ENCODE peak calls at places on chromosomes 13 and 19, in eight cellular contexts. Q is chondrocyte; L is activated T-helper 1 cell treated with Interleukin-2 at 50 U/mL for 16 hours; V is CD4-positive, alpha-beta T cell; C is midbrain; B is aorta; Z is MCF 10A; D is HEK293T. E is an unnamed sample.

GRCh38 chr13:30165791-30166190 is 141.6 kb downstream of the KATNAL1 start:
- DNase-seq in Q (no peak), L (no peak), V (no peak), C (peak), B (no peak), Z (no peak), D (no peak), E (no peak)

GRCh38 chr19:37893845-37894575 is 12.4 kb downstream of the WDR87 start:
- DNase-seq in Q (no peak), L (no peak), V (no peak), C (no peak), B (peak), Z (no peak), D (no peak), E (no peak)

GRCh38 chr13:52011690-52012511 is at the start of gene ALG11:
- DNase-seq in Q (peak), L (peak), V (peak), C (peak), B (peak), Z (peak), D (peak), E (peak)

GRCh38 chr19:41994521-41994971 is 516 bp upstream of the ATP1A3 start:
- DNase-seq in Q (no peak), L (no peak), V (no peak), C (no peak), B (no peak), Z (no peak), D (no peak), E (no peak)

GRCh38 chr19:10134040-10134439 is 14.3 kb upstream of the EIF3G start:
- DNase-seq in Q (no peak), L (no peak), V (no peak), C (no peak), B (no peak), Z (no peak), D (no peak), E (no peak)

GRCh38 chr19:49645592-49645991 is 3.6 kb downstream of the SCAF1 start:
- DNase-seq in Q (no peak), L (no peak), V (no peak), C (no peak), B (no peak), Z (no peak), D (no peak), E (no peak)

GRCh38 chr19:7554990-7555864 is 19.7 kb downstream of the PNPLA6 start:
- DNase-seq in Q (no peak), L (no peak), V (no peak), C (no peak), B (no peak), Z (no peak), D (peak), E (no peak)

GRCh38 chr19:19539738-19540703 is 2.0 kb downstream of the CILP2 start:
- DNase-seq in Q (peak), L (peak), V (peak), C (no peak), B (peak), Z (no peak), D (peak), E (peak)

GRCh38 chr13:107900775-107901174 is 314.6 kb downstream of the LIG4 start:
- DNase-seq in Q (no peak), L (no peak), V (no peak), C (no peak), B (no peak), Z (peak), D (no peak), E (no peak)

GRCh38 chr13:99486996-99487395 is 14.3 kb upstream of the TM9SF2 start:
- DNase-seq in Q (no peak), L (no peak), V (no peak), C (no peak), B (no peak), Z (no peak), D (no peak), E (no peak)

GRCh38 chr13:64471916-64472315 is 2758.2 kb downstream of the PCDH9 start:
- DNase-seq in Q (no peak), L (no peak), V (no peak), C (peak), B (no peak), Z (peak), D (peak), E (no peak)

GRCh38 chr19:50358483-50359431 is 6.7 kb downstream of the NAPSA start:
- DNase-seq in Q (peak), L (peak), V (peak), C (peak), B (peak), Z (no peak), D (no peak), E (peak)

GRCh38 chr13:92136449-92137180 is 738.2 kb downstream of the GPC5 start:
- DNase-seq in Q (no peak), L (no peak), V (no peak), C (no peak), B (no peak), Z (no peak), D (no peak), E (no peak)

GRCh38 chr19:31537136-31537535 is 187.9 kb upstream of the TSHZ3 start:
- DNase-seq in Q (no peak), L (no peak), V (no peak), C (no peak), B (no peak), Z (no peak), D (no peak), E (no peak)

GRCh38 chr13:40190656-40191100 is 475.8 kb downstream of the FOXO1 start:
- DNase-seq in Q (no peak), L (peak), V (peak), C (peak), B (no peak), Z (peak), D (no peak), E (peak)

GRCh38 chr19:8519388-8519787 is 5.4 kb upstream of the ZNF414 start:
- DNase-seq in Q (no peak), L (no peak), V (no peak), C (no peak), B (no peak), Z (no peak), D (no peak), E (no peak)

GRCh38 chr19:49403404-49404187 is 15.5 kb downstream of the KASH5 start:
- DNase-seq in Q (no peak), L (no peak), V (no peak), C (no peak), B (no peak), Z (peak), D (peak), E (no peak)

E was measured in T follicular helper cell.